ENCODE peak calls at places on chromosomes 4 and X, in nine cellular contexts. R, N, A, Z, V, Q, M, G and S are unnamed samples.

GRCh38 chr4:107044170-107044569 is 8.1 kb upstream of the DKK2 start:
- DNase-seq in R (no peak), N (no peak), A (peak; percentile 16), Z (no peak), V (no peak), Q (peak; percentile 27), M (no peak), G (no peak), S (no peak)

GRCh38 chr4:23060776-23061175 is 368.0 kb downstream of the GBA3 start:
- DNase-seq in R (no peak), N (peak; percentile 59), A (no peak), Z (no peak), V (no peak), Q (no peak), M (no peak), G (no peak), S (no peak)

GRCh38 chr4:94516067-94516466 is 64.3 kb downstream of the PDLIM5 start:
- DNase-seq in R (no peak), N (peak; percentile 94), A (no peak), Z (no peak), V (no peak), Q (no peak), M (no peak), G (peak; percentile 63), S (no peak)

GRCh38 chr4:39169426-39169825 is 12.9 kb upstream of the WDR19 start:
- DNase-seq in R (no peak), N (peak; percentile 36), A (no peak), Z (no peak), V (no peak), Q (no peak), M (no peak), G (no peak), S (no peak)

GRCh38 chrX:148310402-148311200 is 189.8 kb upstream of the AFF2 start:
- DNase-seq in R (no peak), N (no peak), A (no peak), Z (no peak), V (no peak), Q (no peak), M (no peak), G (no peak), S (no peak)

GRCh38 chrX:129934952-129935351 is 29.0 kb downstream of the UTP14A start:
- DNase-seq in R (no peak), N (no peak), A (no peak), Z (no peak), V (no peak), Q (no peak), M (no peak), G (no peak), S (no peak)

GRCh38 chr4:8215641-8216442 is 16.8 kb downstream of the SH3TC1 start:
- DNase-seq in R (no peak), N (no peak), A (no peak), Z (no peak), V (no peak), Q (no peak), M (no peak), G (no peak), S (no peak)

GRCh38 chr4:98618670-98619069 is 39.7 kb downstream of the TSPAN5 start:
- DNase-seq in R (no peak), N (no peak), A (no peak), Z (no peak), V (no peak), Q (no peak), M (no peak), G (no peak), S (no peak)

GRCh38 chr4:1682860-1683259 is 1.3 kb downstream of the FAM53A start:
- DNase-seq in R (no peak), N (no peak), A (no peak), Z (no peak), V (no peak), Q (no peak), M (no peak), G (no peak), S (no peak)

GRCh38 chr4:1683371-1683902 is 676 bp downstream of the FAM53A start:
- DNase-seq in R (peak; percentile 39), N (peak; percentile 89), A (no peak), Z (peak; percentile 45), V (peak; percentile 65), Q (no peak), M (peak; percentile 75), G (peak; percentile 13), S (peak; percentile 36)

GRCh38 chr4:1684756-1685603 is 867 bp upstream of the FAM53A start:
- DNase-seq in R (no peak), N (no peak), A (no peak), Z (no peak), V (no peak), Q (no peak), M (no peak), G (no peak), S (no peak)

GRCh38 chr4:1685604-1686150 is 1.6 kb upstream of the FAM53A start:
- DNase-seq in R (no peak), N (no peak), A (peak; percentile 74), Z (no peak), V (no peak), Q (no peak), M (no peak), G (no peak), S (no peak)

DNA sequence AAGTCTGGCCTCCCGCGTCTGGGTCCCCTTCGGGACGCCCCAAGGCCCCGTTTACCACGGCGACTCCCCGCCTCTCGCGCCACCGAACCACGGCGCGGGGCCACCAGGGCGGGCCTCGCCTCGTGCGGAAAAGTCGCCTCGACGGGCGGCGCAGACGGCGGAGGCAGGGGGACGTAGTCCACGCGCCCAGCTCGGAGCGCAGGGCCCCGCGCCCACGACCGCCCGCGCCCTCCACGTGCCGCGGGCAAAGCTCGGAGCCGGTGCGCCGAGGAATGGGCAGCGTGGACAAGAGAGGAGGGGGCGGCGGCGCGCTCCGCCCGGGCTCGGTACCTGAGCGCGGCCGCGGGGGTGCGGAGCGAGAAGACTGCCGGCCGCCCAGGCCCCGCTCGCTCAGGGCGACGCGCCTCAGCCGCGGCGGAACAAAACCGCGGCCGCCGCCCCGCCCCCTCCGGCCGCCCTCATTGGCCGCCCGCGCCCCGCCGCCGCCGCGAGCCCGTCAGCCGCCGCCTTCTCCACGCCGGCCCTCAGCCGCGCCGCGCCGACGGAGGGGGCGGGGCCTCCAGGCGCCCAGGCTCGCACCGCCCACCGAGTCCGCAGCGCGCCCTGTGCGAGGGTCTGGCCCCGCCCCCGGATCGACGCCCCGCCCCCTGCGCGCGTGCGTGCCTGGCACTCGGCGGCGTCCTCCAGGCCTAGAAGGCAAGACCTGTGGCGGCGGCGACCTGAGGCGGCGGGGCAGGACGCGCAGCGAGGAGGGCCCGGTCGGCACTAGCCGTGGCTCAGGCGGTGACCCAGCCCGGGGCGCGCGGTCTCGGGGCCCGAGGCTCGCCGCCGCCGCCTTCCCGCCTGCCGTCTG is at the start of gene FAM53A:
- DNase-seq in R (peak; percentile 92), N (peak; percentile 73), A (peak; percentile 59), Z (peak; percentile 93), V (peak; percentile 88), Q (peak; percentile 93), M (peak; percentile 96), G (peak; percentile 84), S (peak; percentile 91)
- TF ChIP-seq CTCF in R (no peak), N (no peak), A (no peak), Z (no peak), V (peak; percentile 1), Q (no peak), M (no peak), G (no peak), S (no peak)

DNA sequence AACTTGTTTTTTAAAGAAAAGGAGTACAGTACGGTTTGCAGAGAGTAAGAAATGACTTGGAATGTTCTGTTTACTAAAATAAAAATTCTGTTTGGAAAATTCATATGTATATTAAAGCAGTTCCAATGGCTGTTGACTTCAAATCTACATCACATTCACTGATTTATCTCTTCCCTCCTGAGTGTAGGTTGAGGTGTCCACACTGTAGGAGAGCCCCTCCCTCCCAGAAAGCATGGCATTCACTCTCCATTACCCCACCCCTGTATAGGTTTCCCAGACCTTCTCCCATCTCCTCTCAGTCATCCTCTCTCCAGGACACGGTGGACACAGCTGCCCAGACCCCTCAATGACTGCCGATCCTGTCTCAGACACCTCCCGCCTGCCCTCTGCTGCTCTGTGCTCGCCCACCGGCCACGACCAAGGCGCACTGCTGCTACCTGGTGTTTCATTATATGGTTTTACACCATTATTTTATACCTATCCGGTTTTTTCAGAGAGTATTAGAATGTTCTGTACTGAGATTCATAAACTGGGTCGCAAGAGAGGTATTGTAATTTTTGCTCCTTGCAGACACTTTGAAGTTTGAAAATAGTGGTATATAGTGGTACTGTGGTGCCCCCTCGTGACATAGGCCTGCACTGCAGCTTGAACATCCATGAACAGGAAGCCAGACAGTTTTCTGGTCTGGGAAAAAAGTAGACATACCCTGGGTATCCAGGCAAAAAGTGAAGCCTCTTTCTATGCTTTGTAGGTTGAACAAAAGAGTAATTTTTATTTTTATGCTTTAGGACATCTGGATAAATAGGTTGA is 38.8 kb upstream of the BEX4 start:
- DNase-seq in R (peak; percentile 75), N (peak; percentile 13), A (peak; percentile 47), Z (peak; percentile 46), V (peak; percentile 29), Q (peak; percentile 64), M (peak; percentile 78), G (peak; percentile 39), S (peak; percentile 72)
- TF ChIP-seq CTCF in R (no peak), N (peak; percentile 80), A (peak; percentile 63), Z (peak; percentile 86), V (peak; percentile 41), Q (peak; percentile 79), M (peak; percentile 63), G (peak; percentile 71), S (peak; percentile 77)

GRCh38 chr4:169272265-169272886 is 1.6 kb upstream of the SH3RF1 start:
- DNase-seq in R (no peak), N (peak; percentile 87), A (no peak), Z (no peak), V (no peak), Q (no peak), M (no peak), G (no peak), S (no peak)

GRCh38 chr4:169270810-169271691 is at the start of gene SH3RF1:
- DNase-seq in R (peak; percentile 60), N (peak; percentile 88), A (peak; percentile 91), Z (peak; percentile 69), V (peak; percentile 90), Q (peak; percentile 88), M (peak; percentile 95), G (peak; percentile 80), S (peak; percentile 85)

GRCh38 chr4:169271692-169272007 is 894 bp upstream of the SH3RF1 start:
- DNase-seq in R (no peak), N (no peak), A (no peak), Z (no peak), V (no peak), Q (no peak), M (no peak), G (no peak), S (no peak)

GRCh38 chr4:169268951-169269781 is 1.6 kb downstream of the SH3RF1 start:
- DNase-seq in R (no peak), N (peak; percentile 92), A (no peak), Z (no peak), V (no peak), Q (peak; percentile 41), M (peak; percentile 62), G (peak; percentile 58), S (peak; percentile 17)

DNA sequence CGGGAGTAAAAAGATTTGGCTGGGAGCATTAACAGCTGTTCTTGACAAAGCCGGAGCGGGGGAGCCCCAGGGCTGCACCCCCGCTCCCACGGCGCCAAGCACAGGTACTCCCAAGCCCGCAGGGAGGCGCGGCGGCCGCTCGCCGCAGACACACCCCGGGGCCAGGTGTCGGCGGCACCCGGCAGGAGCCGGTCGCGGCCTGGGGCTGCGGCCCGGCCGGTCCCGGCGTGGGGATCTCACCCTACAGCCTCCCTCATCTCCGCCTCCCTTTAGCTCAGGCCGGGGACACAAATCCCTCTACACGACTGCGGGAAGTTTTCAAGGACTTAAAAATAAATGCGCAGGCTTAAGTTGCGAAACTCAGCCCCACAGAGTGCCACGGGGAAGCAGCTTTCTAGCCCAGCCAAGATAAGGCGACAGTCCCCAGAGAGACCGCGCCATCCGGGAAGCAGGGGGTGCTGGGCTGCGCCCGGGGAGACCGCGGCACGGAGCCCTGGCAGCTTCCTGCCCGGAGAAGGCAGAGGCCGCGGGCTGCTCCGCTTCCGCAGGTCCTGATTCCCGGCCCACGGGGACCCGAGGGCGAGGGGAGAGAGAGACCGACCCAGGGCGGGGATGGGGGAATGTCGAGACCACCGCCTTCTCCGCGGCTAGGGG is 473 bp downstream of the SH3RF1 start:
- DNase-seq in R (no peak), N (peak; percentile 43), A (peak; percentile 72), Z (peak; percentile 53), V (peak; percentile 46), Q (peak; percentile 71), M (peak; percentile 82), G (peak; percentile 37), S (peak; percentile 65)
- TF ChIP-seq CTCF in R (no peak), N (no peak), A (peak; percentile 33), Z (peak; percentile 23), V (no peak), Q (no peak), M (no peak), G (no peak), S (no peak)

DNA sequence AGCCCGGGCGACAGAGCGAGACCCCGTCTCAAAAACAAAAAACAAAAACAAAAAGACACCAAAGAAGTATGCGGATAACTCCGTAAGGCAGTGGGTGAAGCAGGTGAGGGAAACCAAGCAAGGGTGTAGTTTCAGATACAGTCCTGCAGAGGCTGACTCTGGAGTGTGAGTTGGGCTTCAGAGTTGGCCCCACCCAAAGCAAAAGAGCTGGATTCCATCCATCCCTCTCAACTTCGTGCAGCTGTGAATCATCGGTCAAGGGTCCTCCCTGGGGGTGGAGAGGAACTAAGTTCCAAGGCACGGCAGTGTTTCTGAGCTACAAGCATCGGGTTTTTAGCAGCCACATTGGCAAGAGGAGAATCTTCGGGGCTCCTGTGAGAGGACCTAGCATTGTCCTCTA is 43.9 kb upstream of the FAM9A start:
- DNase-seq in R (no peak), N (peak; percentile 84), A (no peak), Z (no peak), V (no peak), Q (no peak), M (no peak), G (peak; percentile 83), S (no peak)
- TF ChIP-seq CTCF in R (no peak), N (peak; percentile 37), A (no peak), Z (peak; percentile 40), V (no peak), Q (no peak), M (no peak), G (peak; percentile 16), S (no peak)